ENCODE peak calls at places on chromosomes 16 and 17, in nine cellular contexts. W is iris pigment epithelial cell; L is glutamatergic neuron; R is CD8-positive, alpha-beta memory T cell; P is activated T-helper 2 cell treated with anti-CD3 and anti-CD28 coated beads, Interferon-gamma antibody, Interleukin-2, Interleukin-4, amounts not matched to agents 10 μg/mL and 5 μg/mL and 100 μg/mL, durations not matched to agents 14 hours and 24 hours and 36 hours; V is GM23248; N is B cell; I is right cardiac atrium; K is mucosa of gallbladder. Y is an unnamed sample.

GRCh38 chr17:2723997-2724782 is 12.6 kb upstream of the CLUH start:
- DNase-seq in W (no peak), L (peak), R (no peak), P (no peak), V (peak), N (no peak), I (peak), K (no peak), Y (no peak)

GRCh38 chr16:84508502-84508901 is 4.0 kb upstream of the MEAK7 start:
- DNase-seq in W (no peak), L (no peak), R (no peak), P (peak), V (no peak), N (no peak), I (no peak), K (no peak), Y (no peak)

GRCh38 chr16:72997141-72997542 is 50.8 kb downstream of the ZFHX3 start:
- DNase-seq in W (peak), L (no peak), R (no peak), P (no peak), V (peak), N (no peak), I (peak), K (no peak), Y (no peak)

GRCh38 chr17:45425125-45425983 is 7.3 kb downstream of the ARHGAP27 start:
- DNase-seq in W (peak), L (no peak), R (no peak), P (no peak), V (peak), N (peak), I (no peak), K (peak), Y (no peak)

GRCh38 chr16:23640669-23640958 is 496 bp downstream of the PALB2 start:
- DNase-seq in W (peak), L (no peak), R (no peak), P (no peak), V (peak), N (no peak), I (no peak), K (no peak), Y (no peak)

GRCh38 chr17:27478901-27479531 is 22.8 kb downstream of the KSR1 start:
- DNase-seq in W (no peak), L (peak), R (no peak), P (no peak), V (no peak), N (no peak), I (no peak), K (no peak), Y (no peak)

GRCh38 chr16:11914759-11915643 is 755 bp downstream of the GSPT1 start:
- DNase-seq in W (peak), L (peak), R (peak), P (peak), V (peak), N (peak), I (peak), K (peak), Y (no peak)

GRCh38 chr16:52005551-52005950 is 541.4 kb downstream of the TOX3 start:
- DNase-seq in W (no peak), L (no peak), R (no peak), P (no peak), V (no peak), N (no peak), I (no peak), K (no peak), Y (no peak)

GRCh38 chr16:87365021-87365713 is 18.4 kb downstream of the FBXO31 start:
- DNase-seq in W (no peak), L (no peak), R (no peak), P (no peak), V (no peak), N (no peak), I (no peak), K (no peak), Y (no peak)

GRCh38 chr16:50210266-50211038 is 55.9 kb upstream of the ADCY7 start:
- DNase-seq in W (peak), L (peak), R (peak), P (peak), V (peak), N (peak), I (peak), K (peak), Y (peak)

GRCh38 chr17:78539771-78540170 is 37.4 kb downstream of the DNAH17 start:
- DNase-seq in W (no peak), L (no peak), R (no peak), P (no peak), V (no peak), N (no peak), I (no peak), K (no peak), Y (no peak)

GRCh38 chr16:30875881-30876791 is 17.7 kb downstream of the BCL7C start:
- DNase-seq in W (no peak), L (peak), R (no peak), P (no peak), V (peak), N (peak), I (no peak), K (no peak), Y (no peak)

Y was measured in anterior cingulate cortex.